ENCODE peak calls at places on chromosomes 7 and 10, in ten cellular contexts. Q is fibroblast of lung, U is A549, G is uterus, A is ovary, L is upper lobe of right lung, Z is HepG2, W is heart right ventricle, V is psoas muscle, O is tibial nerve. X is an unnamed sample.
A peak's percentile ranks its signal among the peaks of the same experiment; 100 is the strongest.

GRCh38 chr7:134636008-134636449 is 10.6 kb upstream of the BPGM start:
- DNase-seq in A (no peak), O (no peak), Q (no peak), U (no peak), G (no peak), Z (no peak), V (no peak), L (no peak), W (no peak), X (no peak)

GRCh38 chr7:76296743-76297740 is 5.4 kb upstream of the HSPB1 start:
- DNase-seq in O (peak; percentile 76), Q (peak; percentile 89), V (no peak), G (peak; percentile 89), L (peak; percentile 83), A (peak; percentile 62), Z (peak; percentile 28), U (no peak), W (no peak), X (no peak)

GRCh38 chr10:56871160-56871668 is 510.2 kb upstream of the ZWINT start:
- DNase-seq in U (no peak), W (no peak), A (no peak), G (no peak), Q (no peak), Z (no peak), V (no peak), L (no peak), O (no peak), X (no peak)

GRCh38 chr7:99997545-99998137 is 17.8 kb upstream of the ZKSCAN1 start:
- DNase-seq in A (peak; percentile 64), V (peak; percentile 69), Z (peak; percentile 87), W (peak; percentile 71), O (no peak), G (peak; percentile 29), Q (peak; percentile 41), U (no peak), L (peak; percentile 76), X (no peak)

GRCh38 chr7:39811161-39811614 is 138.9 kb upstream of the CDK13 start:
- DNase-seq in V (no peak), G (no peak), A (no peak), W (no peak), Z (no peak), U (no peak), O (no peak), Q (peak; percentile 47), L (no peak), X (no peak)

GRCh38 chr10:7541137-7542087 is 125.4 kb downstream of the ITIH5 start:
- DNase-seq in A (peak; percentile 75), Q (peak; percentile 66), U (no peak), V (peak; percentile 67), L (no peak), W (peak; percentile 62), O (no peak), G (peak; percentile 34), Z (peak; percentile 93), X (no peak)

GRCh38 chr7:100211342-100211780 is 8.4 kb upstream of the PVRIG start:
- DNase-seq in W (no peak), A (peak; percentile 3), G (no peak), Q (no peak), O (no peak), Z (no peak), V (no peak), U (no peak), L (no peak), X (no peak)

GRCh38 chr7:66257481-66257880 is 52.3 kb downstream of the TPST1 start:
- DNase-seq in L (no peak), W (no peak), U (no peak), O (no peak), Z (no peak), A (no peak), Q (no peak), G (no peak), V (no peak), X (no peak)

GRCh38 chr7:112759905-112760304 is 30.3 kb downstream of the TMEM168 start:
- DNase-seq in Z (no peak), L (no peak), U (no peak), O (no peak), V (no peak), G (no peak), A (no peak), Q (peak; percentile 6), W (no peak), X (no peak)

DNA sequence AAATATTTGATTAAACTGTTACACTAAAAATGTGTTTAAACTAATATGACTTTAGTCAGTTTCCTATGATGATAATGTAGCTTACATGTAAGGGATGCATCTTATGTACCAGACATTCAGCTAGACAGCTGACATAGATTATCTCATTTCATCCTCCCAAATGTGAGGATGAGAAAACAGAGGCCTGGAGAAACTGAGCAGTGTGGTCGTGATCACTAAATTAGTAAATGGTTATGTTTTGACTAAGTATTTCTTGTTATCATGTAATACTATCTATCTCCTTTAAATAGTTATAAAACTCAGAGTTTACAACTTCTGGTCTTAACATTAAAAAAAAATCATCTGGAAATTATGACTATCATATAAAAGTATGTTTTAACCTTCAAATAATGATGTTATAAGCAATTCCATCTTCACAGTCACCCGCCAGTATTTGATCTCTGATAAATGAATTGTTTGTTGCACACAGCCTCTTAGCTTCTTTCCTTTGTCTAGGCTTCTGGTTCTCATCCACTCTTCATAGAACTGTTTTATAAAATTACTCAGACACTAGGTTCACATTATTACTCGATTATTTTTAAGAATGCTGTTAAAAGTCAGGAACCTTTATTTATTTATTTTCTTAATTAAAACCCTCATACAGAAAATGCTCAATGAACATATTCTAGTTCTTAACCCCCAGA is 33.6 kb upstream of the HDAC9 start:
- DNase-seq in Q (no peak), O (no peak), V (no peak), L (no peak), U (no peak), G (no peak), Z (no peak), W (no peak), A (no peak), X (no peak)
- H3K27ac ChIP-seq in Q (no peak overlapping the region), O (no peak overlapping the region), V (no peak overlapping the region), L (no peak overlapping the region), U (no peak overlapping the region), G (no peak overlapping the region), Z (no peak overlapping the region), W (no peak overlapping the region), A (no peak overlapping the region), X (no peak overlapping the region)

GRCh38 chr10:75396861-75397570 is 4.5 kb downstream of the ZNF503 start:
- DNase-seq in V (peak; percentile 62), W (peak; percentile 38), Q (peak; percentile 20), Z (no peak), O (no peak), U (no peak), A (no peak), L (peak; percentile 78), G (peak; percentile 36), X (no peak)
- H3K4me3 ChIP-seq in V (peak overlapping the region; percentile 51), W (peak overlapping the region; percentile 87), Q (peak overlapping the region; percentile 88), Z (no peak overlapping the region), O (peak overlapping the region; percentile 40), U (no peak overlapping the region), A (peak overlapping the region; percentile 93), L (peak overlapping the region; percentile 81), G (peak overlapping the region; percentile 82), X (peak overlapping the region; percentile 7)

GRCh38 chr7:132653364-132653930 is 77.2 kb upstream of the PLXNA4 start:
- DNase-seq in L (no peak), V (no peak), Q (no peak), Z (no peak), O (no peak), A (no peak), G (no peak), W (no peak), U (no peak), X (no peak)
- H3K4me1 ChIP-seq in L (peaks cover 7% of the 10 kb centered on the region), V (no peaks in the 10 kb centered on the region), Q (no peaks in the 10 kb centered on the region), Z (no peaks in the 10 kb centered on the region), O (peaks cover 4% of the 10 kb centered on the region), A (no peaks in the 10 kb centered on the region), G (no peaks in the 10 kb centered on the region), W (peaks cover 14% of the 10 kb centered on the region), U (peaks cover 3% of the 10 kb centered on the region), X (no peaks in the 10 kb centered on the region)

DNA sequence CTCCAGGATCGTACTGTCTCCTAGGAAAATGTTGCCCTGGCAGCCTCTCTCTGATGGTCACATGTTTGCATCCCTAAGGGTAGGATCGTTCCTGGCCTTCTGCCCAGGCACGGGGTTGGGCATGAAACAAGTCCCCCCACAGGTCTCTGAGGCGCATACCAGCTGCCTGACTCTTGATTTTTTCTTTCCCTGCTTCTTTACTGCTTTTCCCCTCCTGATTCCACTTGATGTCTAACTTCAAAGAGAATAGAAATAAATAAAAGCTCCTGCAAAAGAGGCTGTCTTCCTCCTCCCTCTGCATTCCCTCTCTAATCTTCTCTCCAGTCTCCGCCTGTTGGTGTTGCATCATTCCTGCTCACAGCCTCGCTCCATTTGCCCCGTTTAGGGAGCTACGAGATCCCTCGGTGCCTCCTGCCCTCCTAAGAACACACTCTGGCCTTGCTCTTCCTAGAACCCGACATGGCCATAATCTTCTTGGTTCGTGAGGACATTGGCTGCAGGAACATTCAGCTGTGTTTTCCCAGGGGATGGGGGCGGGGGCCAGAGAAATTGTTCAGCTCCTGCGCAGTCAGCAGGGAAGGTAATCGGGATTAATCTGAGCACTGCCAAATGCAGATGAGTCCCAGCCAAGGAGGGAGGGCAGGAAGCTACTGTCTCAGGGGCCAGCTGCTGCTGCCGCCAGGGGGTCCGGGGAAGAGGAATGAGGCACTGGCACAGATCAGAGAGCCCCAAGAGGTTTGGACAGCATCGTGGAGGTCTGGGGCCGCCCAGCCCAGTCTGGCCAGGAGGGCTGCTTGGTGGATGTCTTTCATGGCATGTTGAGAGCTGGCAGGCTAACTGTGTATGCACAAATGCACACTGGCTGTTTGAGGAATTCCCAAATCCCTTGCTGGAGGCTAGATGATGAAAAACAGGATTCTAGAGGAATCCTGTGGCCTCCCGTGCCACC is 26.1 kb downstream of the LEP start:
- DNase-seq in W (peak; percentile 52), Z (peak; percentile 15), O (peak; percentile 22), Q (peak; percentile 70), G (peak; percentile 74), A (peak; percentile 49), L (peak; percentile 63), U (no peak), V (peak; percentile 73), X (peak; percentile 27)
- H3K27ac ChIP-seq in W (no peak overlapping the region), Z (no peak overlapping the region), O (peak overlapping the region; percentile 46), Q (no peak overlapping the region), G (peak overlapping the region; percentile 79), A (no peak overlapping the region), L (no peak overlapping the region), U (peak overlapping the region; percentile 24), V (no peak overlapping the region), X (no peak overlapping the region)

GRCh38 chr10:115491526-115492140 is 398.5 kb downstream of the ATRNL1 start:
- DNase-seq in Z (peak; percentile 5), L (no peak), O (no peak), W (no peak), Q (no peak), A (no peak), G (no peak), V (no peak), U (no peak), X (no peak)
- H3K4me3 ChIP-seq in Z (no peak overlapping the region), L (no peak overlapping the region), O (no peak overlapping the region), W (no peak overlapping the region), Q (no peak overlapping the region), A (no peak overlapping the region), G (no peak overlapping the region), V (no peak overlapping the region), U (no peak overlapping the region), X (no peak overlapping the region)

X was measured in iPS DF 6.9.